ENCODE peak calls at places on chromosomes 12 and 14, in four cellular contexts. O is brain microvascular endothelial cell, B is nephron progenitor cell, C is AG04450. N is an unnamed sample.

GRCh38 chr12:88562151-88562550 is 18.1 kb downstream of the KITLG start:
- DNase-seq in B (no peak), O (no peak), C (no peak), N (no peak)

GRCh38 chr12:5247144-5247543 is 184.8 kb upstream of the NTF3 start:
- DNase-seq in C (no peak), B (no peak), O (no peak), N (no peak)

GRCh38 chr14:93231129-93231979 is 24.3 kb downstream of the UBR7 start:
- DNase-seq in C (no peak), O (peak), B (no peak), N (peak)

GRCh38 chr12:132561784-132562156 is 48.6 kb downstream of the LRCOL1 start:
- DNase-seq in C (no peak), B (peak), O (no peak), N (no peak)

GRCh38 chr12:106301241-106301610 is 1.3 kb upstream of the TCP11L2 start:
- DNase-seq in O (no peak), C (no peak), B (no peak), N (no peak)

GRCh38 chr14:102421366-102422057 is 58.8 kb downstream of the TECPR2 start:
- DNase-seq in O (no peak), C (no peak), B (no peak), N (no peak)

GRCh38 chr12:55930771-55931316 is at the start of gene DGKA:
- DNase-seq in B (peak), O (peak), C (peak), N (peak)

GRCh38 chr12:117063162-117063911 is 35.9 kb downstream of the TESC start:
- DNase-seq in B (no peak), O (no peak), C (no peak), N (no peak)

GRCh38 chr14:56244138-56244789 is 126.1 kb downstream of the PELI2 start:
- DNase-seq in B (no peak), O (peak), C (peak), N (no peak)

DNA sequence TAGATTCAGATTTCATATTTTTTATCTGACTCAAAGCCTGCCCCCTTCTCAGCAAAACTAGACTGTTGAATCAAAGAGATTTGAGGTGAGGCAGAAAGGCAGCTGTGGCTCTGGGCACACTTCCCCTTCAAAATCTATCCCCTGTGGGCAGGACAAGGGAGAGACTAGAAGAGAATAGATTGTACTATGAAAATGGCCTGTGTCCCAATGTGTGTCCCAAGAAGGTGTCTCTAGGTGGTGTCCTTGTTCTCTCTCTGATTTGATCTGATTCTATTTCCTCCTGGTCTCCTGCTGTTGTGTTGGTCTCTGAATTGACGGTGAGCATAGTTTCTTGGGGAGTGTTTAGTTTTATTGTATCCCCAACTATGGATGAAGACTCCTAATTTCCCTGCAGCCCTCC is 565.8 kb upstream of the ATP2B1 start:
- DNase-seq in B (no peak), C (no peak), O (no peak), N (no peak)
- TF ChIP-seq CTCF in B (no peak), C (no peak), O (no peak), N (no peak)

DNA sequence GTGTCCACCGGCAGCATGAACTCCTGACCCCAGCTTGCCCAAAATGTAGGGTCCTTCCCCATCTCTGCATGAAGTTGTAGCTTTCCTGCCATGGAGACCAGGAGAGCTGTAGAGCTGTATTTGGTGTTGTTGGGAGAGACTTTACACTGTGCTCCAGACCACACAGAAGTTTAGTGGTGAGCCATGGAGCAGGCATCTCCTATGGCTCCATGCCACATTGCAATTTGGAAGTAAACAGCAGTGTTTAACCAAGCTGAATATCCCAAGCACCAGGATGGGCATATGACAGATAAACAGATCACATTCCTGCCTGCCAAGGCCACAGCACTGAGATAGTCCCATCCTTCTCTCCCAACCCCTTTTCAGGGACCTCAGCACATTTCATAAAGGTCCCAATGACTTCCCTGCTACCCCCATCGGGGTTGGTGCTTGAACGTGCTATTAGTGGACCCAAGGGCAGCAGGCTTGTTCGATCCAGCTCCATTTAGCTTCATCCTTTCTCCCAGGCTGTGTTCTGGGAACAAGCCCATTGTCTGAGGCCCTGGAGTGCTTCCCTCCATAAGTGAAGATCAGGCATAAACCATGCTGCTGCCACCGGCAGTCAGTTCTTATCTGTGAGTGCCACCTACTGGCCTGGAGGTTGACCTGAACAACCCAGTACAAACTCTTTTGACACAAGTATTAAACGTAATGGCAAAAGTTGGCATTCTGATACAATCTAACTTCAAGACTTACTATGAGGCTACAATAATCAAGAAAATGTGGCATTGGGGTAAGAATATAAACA is 172.3 kb upstream of the ATXN7L3B start:
- DNase-seq in O (peak), B (peak), C (peak), N (peak)
- TF ChIP-seq CTCF in O (peak), B (no peak), C (peak), N (peak)

GRCh38 chr12:77047341-77048202 is 17.8 kb downstream of the E2F7 start:
- DNase-seq in O (no peak), B (no peak), C (no peak), N (no peak)
- TF ChIP-seq CTCF in O (peak), B (no peak), C (peak), N (no peak)

DNA sequence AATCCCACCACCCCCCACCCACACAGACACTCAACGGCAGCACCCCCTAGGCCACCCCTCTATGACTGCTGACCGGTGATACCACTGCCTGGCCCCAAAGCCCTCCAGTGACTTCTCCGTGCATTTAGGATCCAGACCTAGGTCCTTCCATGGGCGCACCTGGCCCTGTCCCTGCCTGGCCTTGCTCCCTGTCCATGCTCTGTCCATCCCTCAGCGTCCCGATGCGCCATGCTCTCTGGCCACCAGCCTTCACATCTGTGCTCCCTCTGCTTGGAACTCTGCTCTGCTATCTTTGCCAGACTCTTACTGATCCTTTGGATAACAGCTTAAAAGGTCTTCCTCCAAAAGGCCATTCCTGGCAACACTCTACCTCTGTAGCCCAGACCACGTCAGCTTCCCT is 25.4 kb upstream of the HDAC7 start:
- DNase-seq in C (no peak), B (no peak), O (no peak), N (no peak)
- TF ChIP-seq CTCF in C (no peak), B (no peak), O (no peak), N (no peak)

DNA sequence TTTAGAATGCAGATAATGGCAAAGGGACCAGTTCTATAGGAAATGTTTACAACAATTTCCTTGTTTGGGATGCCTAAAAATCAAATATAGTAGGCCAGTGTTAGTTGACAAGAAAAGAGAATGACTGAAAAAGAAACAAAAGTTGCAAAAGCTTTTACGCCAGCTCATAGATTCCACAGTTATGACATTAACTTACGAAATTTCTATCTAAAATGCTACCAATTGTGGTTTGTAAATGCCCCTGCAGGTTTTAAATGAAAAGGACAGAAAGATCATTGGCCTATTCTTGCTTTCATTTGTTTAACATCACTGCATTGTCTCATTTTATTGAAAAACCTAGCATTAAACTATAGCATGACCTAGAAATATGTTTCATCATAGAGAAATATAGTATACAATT is 345.8 kb downstream of the CCDC91 start:
- DNase-seq in O (peak), B (no peak), C (peak), N (no peak)
- TF ChIP-seq CTCF in O (no peak), B (no peak), C (peak), N (no peak)

DNA sequence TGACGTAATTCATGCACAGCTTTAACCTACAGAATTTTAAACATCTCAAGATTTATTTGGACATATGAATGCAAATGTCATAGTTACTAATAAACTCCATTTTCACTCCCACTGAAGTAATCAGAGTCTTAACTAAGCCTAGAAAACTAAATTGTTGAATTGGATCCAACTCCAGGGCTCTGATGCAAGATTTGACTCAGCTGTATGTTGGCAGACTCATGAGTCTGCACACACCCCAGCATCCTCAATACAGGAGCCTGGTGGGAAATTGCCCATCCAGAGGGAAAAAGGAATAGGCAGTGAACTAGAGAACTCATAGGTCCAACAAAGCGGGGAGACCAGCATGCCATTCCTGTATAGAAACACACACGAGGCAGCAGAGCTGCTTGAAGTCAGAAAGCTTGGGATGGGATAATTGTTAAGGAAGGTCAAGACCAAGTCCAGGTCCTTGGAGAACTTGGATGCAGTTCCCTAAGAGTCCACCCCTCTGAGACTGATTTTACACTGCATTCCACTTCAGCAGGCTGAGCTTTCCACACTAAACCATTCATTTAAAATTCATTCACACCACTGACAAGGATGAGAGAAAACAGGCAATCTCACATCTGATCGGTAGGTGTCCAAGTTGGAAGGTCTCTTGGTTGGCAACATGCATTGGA is 14.5 kb downstream of the TMTC1 start:
- DNase-seq in B (no peak), C (peak), O (peak), N (no peak)
- TF ChIP-seq CTCF in B (no peak), C (peak), O (no peak), N (no peak)

DNA sequence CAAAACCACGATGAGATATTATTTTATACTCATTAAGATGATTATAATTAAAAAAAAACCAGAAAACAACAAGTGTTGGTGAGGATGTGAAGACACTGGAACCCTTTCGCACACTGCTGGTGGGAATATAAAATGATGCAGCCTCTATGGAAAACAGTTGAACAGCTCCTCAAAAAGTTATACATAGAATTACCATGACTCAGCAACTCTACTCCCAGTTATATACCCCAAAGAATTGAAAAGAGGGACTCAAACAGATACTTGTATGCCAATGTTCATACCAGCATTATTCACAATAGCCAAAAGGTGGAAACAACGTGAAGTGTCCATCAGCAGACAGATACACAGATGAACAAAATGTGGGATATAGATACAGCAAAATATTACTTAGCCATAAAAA is 53.1 kb downstream of the TAOK3 start:
- DNase-seq in C (no peak), O (no peak), B (no peak), N (no peak)
- TF ChIP-seq CTCF in C (no peak), O (no peak), B (no peak), N (no peak)

N was measured in endothelial cell of umbilical vein.